ENCODE peak calls at places on chromosomes 6 and 20, in six cellular contexts. N is dermis microvascular lymphatic vessel endothelial cell, L is SHP77, G is HS-5, V is spleen, B is EL. M is an unnamed sample.

GRCh38 chr20:57175397-57176010 is 90.9 kb downstream of the BMP7 start:
- DNase-seq in N (no peak), L (no peak), G (no peak), V (no peak), B (no peak), M (no peak)

GRCh38 chr20:15654208-15654649 is 919.0 kb downstream of the KIF16B start:
- DNase-seq in N (peak), L (peak), G (peak), V (no peak), B (peak), M (peak)

GRCh38 chr20:46084805-46085792 is 4.7 kb downstream of the NCOA5 start:
- DNase-seq in N (peak), L (peak), G (no peak), V (no peak), B (peak), M (no peak)

GRCh38 chr6:8059129-8059528 is 5.1 kb downstream of the BLOC1S5 start:
- DNase-seq in N (peak), L (peak), G (no peak), V (no peak), B (peak), M (peak)

GRCh38 chr6:110550353-110550752 is 73.9 kb upstream of the SLC22A16 start:
- DNase-seq in N (no peak), L (no peak), G (no peak), V (no peak), B (no peak), M (no peak)

GRCh38 chr6:48426636-48427035 is 315.6 kb upstream of the PTCHD4 start:
- DNase-seq in N (no peak), L (no peak), G (peak), V (no peak), B (peak), M (no peak)

GRCh38 chr20:4961746-4962145 is 39.6 kb downstream of the SLC23A2 start:
- DNase-seq in N (peak), L (no peak), G (no peak), V (no peak), B (peak), M (no peak)

GRCh38 chr6:82246802-82247633 is 526 bp downstream of the IBTK start:
- DNase-seq in N (peak), L (peak), G (peak), V (no peak), B (peak), M (peak)

GRCh38 chr20:50395258-50395729 is 114.9 kb upstream of the PTPN1 start:
- DNase-seq in N (no peak), L (no peak), G (no peak), V (peak), B (peak), M (no peak)

GRCh38 chr20:18728165-18728866 is 85.3 kb upstream of the SCP2D1 start:
- DNase-seq in N (no peak), L (no peak), G (no peak), V (no peak), B (no peak), M (peak)

GRCh38 chr20:24227600-24227999 is 239.0 kb upstream of the GGTLC1 start:
- DNase-seq in N (no peak), L (no peak), G (no peak), V (no peak), B (no peak), M (no peak)

GRCh38 chr6:16146028-16146427 is 17.1 kb downstream of the MYLIP start:
- DNase-seq in N (no peak), L (peak), G (no peak), V (no peak), B (no peak), M (no peak)